ENCODE peak calls at places on chromosomes 4 and X, in five cellular contexts. One of them, this sample, is unnamed.

GRCh38 chrX:70454441-70455365 is 10.1 kb downstream of the DLG3 start:
- DNase-seq in HCT116: peak; percentile 82
- DNase-seq in upper lobe of left lung: peak; percentile 90
- DNase-seq in stomach: peak; percentile 88
- DNase-seq in upper lobe of right lung: peak; percentile 91
- DNase-seq in this sample: peak; percentile 76

GRCh38 chr4:185602397-185602796 is 67.1 kb upstream of the PDLIM3 start:
- DNase-seq in HCT116: no peak
- DNase-seq in upper lobe of left lung: no peak
- DNase-seq in stomach: no peak
- DNase-seq in upper lobe of right lung: no peak
- DNase-seq in this sample: no peak

GRCh38 chr4:5478116-5478515 is 230.2 kb downstream of the EVC2 start:
- DNase-seq in HCT116: no peak
- DNase-seq in upper lobe of left lung: no peak
- DNase-seq in stomach: no peak
- DNase-seq in upper lobe of right lung: no peak
- DNase-seq in this sample: no peak

GRCh38 chr4:46277165-46277951 is 112.6 kb downstream of the GABRA2 start:
- DNase-seq in HCT116: no peak
- DNase-seq in upper lobe of left lung: no peak
- DNase-seq in stomach: no peak
- DNase-seq in upper lobe of right lung: no peak
- DNase-seq in this sample: no peak

GRCh38 chrX:136268051-136269048 is 17.1 kb upstream of the MAP7D3 start:
- DNase-seq in HCT116: peak; percentile 7
- DNase-seq in upper lobe of left lung: no peak
- DNase-seq in stomach: no peak
- DNase-seq in upper lobe of right lung: no peak
- DNase-seq in this sample: peak; percentile 75

GRCh38 chr4:137390707-137391106 is 141.6 kb downstream of the PCDH18 start:
- DNase-seq in HCT116: no peak
- DNase-seq in upper lobe of left lung: no peak
- DNase-seq in stomach: no peak
- DNase-seq in upper lobe of right lung: no peak
- DNase-seq in this sample: peak; percentile 87

GRCh38 chr4:171875291-171875690 is 62.1 kb downstream of the GALNTL6 start:
- DNase-seq in HCT116: no peak
- DNase-seq in upper lobe of left lung: no peak
- DNase-seq in stomach: no peak
- DNase-seq in upper lobe of right lung: no peak
- DNase-seq in this sample: no peak

GRCh38 chrX:125090046-125090445 is 229.6 kb upstream of the TEX13C start:
- DNase-seq in HCT116: no peak
- DNase-seq in upper lobe of left lung: no peak
- DNase-seq in stomach: no peak
- DNase-seq in upper lobe of right lung: no peak
- DNase-seq in this sample: no peak

GRCh38 chrX:106613277-106613676 is 1.5 kb downstream of the RADX start:
- DNase-seq in HCT116: no peak
- DNase-seq in upper lobe of left lung: no peak
- DNase-seq in stomach: no peak
- DNase-seq in upper lobe of right lung: no peak
- DNase-seq in this sample: no peak

GRCh38 chr4:58587856-58588255 is 1477.7 kb upstream of the IGFBP7 start:
- DNase-seq in HCT116: no peak
- DNase-seq in upper lobe of left lung: no peak
- DNase-seq in stomach: no peak
- DNase-seq in upper lobe of right lung: no peak
- DNase-seq in this sample: no peak

GRCh38 chr4:80126435-80126834 is 53.4 kb upstream of the ANTXR2 start:
- DNase-seq in HCT116: no peak
- DNase-seq in upper lobe of left lung: no peak
- DNase-seq in stomach: no peak
- DNase-seq in upper lobe of right lung: no peak
- DNase-seq in this sample: no peak

GRCh38 chr4:81807927-81808672 is 336.4 kb upstream of the RASGEF1B start:
- DNase-seq in HCT116: no peak
- DNase-seq in upper lobe of left lung: no peak
- DNase-seq in stomach: peak; percentile 55
- DNase-seq in upper lobe of right lung: no peak
- DNase-seq in this sample: no peak

GRCh38 chr4:164482788-164483187 is 271.1 kb upstream of the SMIM31 start:
- DNase-seq in HCT116: no peak
- DNase-seq in upper lobe of left lung: no peak
- DNase-seq in stomach: no peak
- DNase-seq in upper lobe of right lung: no peak
- DNase-seq in this sample: no peak
- H3K4me1 ChIP-seq in HCT116: no peaks in the 10 kb centered on the region
- H3K4me1 ChIP-seq in upper lobe of left lung: no peaks in the 10 kb centered on the region
- H3K4me1 ChIP-seq in stomach: no peaks in the 10 kb centered on the region
- H3K4me1 ChIP-seq in upper lobe of right lung: no peaks in the 10 kb centered on the region
- H3K4me1 ChIP-seq in this sample: no peaks in the 10 kb centered on the region

GRCh38 chr4:182828678-182829025 is 88.5 kb downstream of the DCTD start:
- DNase-seq in HCT116: no peak
- DNase-seq in upper lobe of left lung: peak; percentile 8
- DNase-seq in stomach: no peak
- DNase-seq in upper lobe of right lung: no peak
- DNase-seq in this sample: no peak
- H3K4me3 ChIP-seq in HCT116: no peak overlapping the region
- H3K4me3 ChIP-seq in upper lobe of left lung: no peak overlapping the region
- H3K4me3 ChIP-seq in stomach: no peak overlapping the region
- H3K4me3 ChIP-seq in upper lobe of right lung: no peak overlapping the region
- H3K4me3 ChIP-seq in this sample: no peak overlapping the region

GRCh38 chrX:132692526-132692925 is 203.7 kb upstream of the MBNL3 start:
- DNase-seq in HCT116: no peak
- DNase-seq in upper lobe of left lung: no peak
- DNase-seq in stomach: no peak
- DNase-seq in upper lobe of right lung: no peak
- DNase-seq in this sample: no peak
- H3K27me3 ChIP-seq in HCT116: no peaks in the 10 kb centered on the region
- H3K27me3 ChIP-seq in upper lobe of left lung: no peaks in the 10 kb centered on the region
- H3K27me3 ChIP-seq in stomach: no peaks in the 10 kb centered on the region
- H3K27me3 ChIP-seq in upper lobe of right lung: no peaks in the 10 kb centered on the region
- H3K27me3 ChIP-seq in this sample: peaks cover 39% of the 10 kb centered on the region

GRCh38 chrX:18401848-18402213 is 23.6 kb upstream of the CDKL5 start:
- DNase-seq in HCT116: no peak
- DNase-seq in upper lobe of left lung: no peak
- DNase-seq in stomach: no peak
- DNase-seq in upper lobe of right lung: no peak
- DNase-seq in this sample: no peak
- H3K4me1 ChIP-seq in HCT116: no peaks in the 10 kb centered on the region
- H3K4me1 ChIP-seq in upper lobe of left lung: no peaks in the 10 kb centered on the region
- H3K4me1 ChIP-seq in stomach: no peaks in the 10 kb centered on the region
- H3K4me1 ChIP-seq in upper lobe of right lung: no peaks in the 10 kb centered on the region
- H3K4me1 ChIP-seq in this sample: no peaks in the 10 kb centered on the region

GRCh38 chrX:17656035-17656418 is 81.3 kb upstream of the SCML1 start:
- DNase-seq in HCT116: no peak
- DNase-seq in upper lobe of left lung: no peak
- DNase-seq in stomach: no peak
- DNase-seq in upper lobe of right lung: no peak
- DNase-seq in this sample: peak; percentile 10

GRCh38 chrX:17654116-17654515 is 83.2 kb upstream of the SCML1 start:
- DNase-seq in HCT116: no peak
- DNase-seq in upper lobe of left lung: no peak
- DNase-seq in stomach: no peak
- DNase-seq in upper lobe of right lung: no peak
- DNase-seq in this sample: no peak

GRCh38 chrX:17656556-17656955 is 80.7 kb upstream of the SCML1 start:
- DNase-seq in HCT116: no peak
- DNase-seq in upper lobe of left lung: no peak
- DNase-seq in stomach: no peak
- DNase-seq in upper lobe of right lung: no peak
- DNase-seq in this sample: no peak

DNA sequence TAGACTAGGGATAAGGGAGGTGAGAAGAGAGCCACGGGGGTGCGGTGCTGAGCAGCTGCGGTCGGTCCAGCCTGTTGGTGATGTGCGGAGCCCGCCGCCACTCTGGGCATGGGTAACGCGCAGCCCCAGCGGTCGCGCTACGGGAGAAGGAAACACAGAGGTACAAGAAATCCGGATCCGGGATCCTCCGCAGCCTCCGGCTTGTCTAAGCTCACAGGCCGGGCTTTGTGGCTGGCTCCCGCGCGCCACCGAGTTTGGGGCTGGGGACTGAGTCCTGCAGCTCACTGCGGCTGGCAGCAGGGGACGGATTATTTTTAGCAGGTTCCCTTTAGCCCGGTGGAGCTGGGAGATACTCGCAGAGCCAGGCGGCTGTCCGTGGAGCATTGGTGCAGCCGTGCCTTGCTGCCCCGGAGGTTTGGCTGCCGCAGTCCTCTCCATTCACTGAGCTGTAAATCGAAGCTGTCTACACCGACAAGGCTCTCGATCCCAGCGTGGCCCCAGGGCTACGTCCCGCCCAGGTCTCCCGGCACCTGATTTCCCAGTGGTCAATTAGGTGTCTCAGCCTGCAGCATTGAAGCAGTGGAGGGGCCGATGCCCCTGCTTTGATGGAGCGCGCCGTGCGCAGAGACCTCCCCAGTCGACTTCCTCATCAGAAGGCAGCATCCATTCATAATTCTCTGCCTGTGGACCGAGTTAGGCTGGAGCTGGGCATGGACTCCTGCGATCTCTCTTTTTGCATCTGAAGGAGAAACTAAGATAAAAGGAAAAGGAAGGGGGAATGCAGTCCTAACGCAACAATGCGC is 81.9 kb upstream of the SCML1 start:
- DNase-seq in HCT116: no peak
- DNase-seq in upper lobe of left lung: no peak
- DNase-seq in stomach: no peak
- DNase-seq in upper lobe of right lung: no peak
- DNase-seq in this sample: peak; percentile 0
- H3K4me3 ChIP-seq in HCT116: no peak overlapping the region
- H3K4me3 ChIP-seq in upper lobe of left lung: no peak overlapping the region
- H3K4me3 ChIP-seq in stomach: peak overlapping the region; percentile 37
- H3K4me3 ChIP-seq in upper lobe of right lung: peak overlapping the region; percentile 19
- H3K4me3 ChIP-seq in this sample: peak overlapping the region; percentile 64

GRCh38 chrX:97210501-97210900 is 326.8 kb downstream of the RPA4 start:
- DNase-seq in HCT116: no peak
- DNase-seq in upper lobe of left lung: no peak
- DNase-seq in stomach: no peak
- DNase-seq in upper lobe of right lung: no peak
- DNase-seq in this sample: no peak
- H3K27me3 ChIP-seq in HCT116: no peaks in the 10 kb centered on the region
- H3K27me3 ChIP-seq in upper lobe of left lung: no peaks in the 10 kb centered on the region
- H3K27me3 ChIP-seq in stomach: no peaks in the 10 kb centered on the region
- H3K27me3 ChIP-seq in upper lobe of right lung: no peaks in the 10 kb centered on the region
- H3K27me3 ChIP-seq in this sample: no peaks in the 10 kb centered on the region

GRCh38 chr4:7963691-7964090 is 24.0 kb upstream of the AFAP1 start:
- DNase-seq in HCT116: no peak
- DNase-seq in upper lobe of left lung: no peak
- DNase-seq in stomach: no peak
- DNase-seq in upper lobe of right lung: no peak
- DNase-seq in this sample: no peak
- H3K4me1 ChIP-seq in HCT116: peaks cover 9% of the 10 kb centered on the region
- H3K4me1 ChIP-seq in upper lobe of left lung: peaks cover 19% of the 10 kb centered on the region
- H3K4me1 ChIP-seq in stomach: peaks cover 26% of the 10 kb centered on the region
- H3K4me1 ChIP-seq in upper lobe of right lung: peaks cover 42% of the 10 kb centered on the region
- H3K4me1 ChIP-seq in this sample: peaks cover 29% of the 10 kb centered on the region